ENCODE peak calls at places on chromosome 22, in ten cellular contexts. Z is Calu3; K is central memory CD4-positive, alpha-beta T cell; A is GM12891; J is T-helper 1 cell; M is amniotic stem cell; H is T-helper 9 cell; S is activated naive CD4-positive, alpha-beta T cell treated with Interleukin-2 at 50 U/mL for 16 hours; P is COR-L47; I is psoas muscle. G is an unnamed sample.

GRCh38 chr22:45009881-45010531 is at the start of gene PHF21B:
- DNase-seq in Z (peak), K (no peak), A (no peak), J (no peak), I (peak), H (no peak), P (peak), S (peak), M (no peak), G (no peak)

GRCh38 chr22:19238900-19239299 is 52.6 kb downstream of the CLTCL1 start:
- DNase-seq in K (no peak), S (no peak), J (no peak), P (no peak), M (peak), I (no peak), Z (no peak), A (no peak), H (no peak), G (no peak)

GRCh38 chr22:42472671-42473070 is 40.5 kb upstream of the NFAM1 start:
- DNase-seq in S (no peak), P (no peak), I (no peak), A (no peak), M (no peak), H (no peak), Z (no peak), J (no peak), K (no peak), G (no peak)

GRCh38 chr22:32788884-32789624 is 12.5 kb upstream of the TIMP3 start:
- DNase-seq in I (no peak), K (no peak), J (no peak), H (no peak), P (no peak), A (no peak), Z (peak), S (no peak), M (peak), G (no peak)

GRCh38 chr22:46339956-46340355 is 4.4 kb downstream of the TRMU start:
- DNase-seq in A (no peak), P (no peak), M (no peak), K (no peak), Z (no peak), J (no peak), H (no peak), I (no peak), S (no peak), G (no peak)

GRCh38 chr22:44576311-44577260 is 78.6 kb upstream of the RTL6 start:
- DNase-seq in J (no peak), H (no peak), S (no peak), K (no peak), I (no peak), A (no peak), M (no peak), Z (no peak), P (no peak), G (no peak)

GRCh38 chr22:49480896-49481650 is 346.6 kb downstream of the BRD1 start:
- DNase-seq in P (no peak), H (no peak), J (no peak), K (no peak), I (no peak), Z (no peak), M (no peak), A (no peak), S (no peak), G (no peak)

GRCh38 chr22:49207008-49207775 is 620.5 kb downstream of the BRD1 start:
- DNase-seq in K (no peak), H (no peak), Z (no peak), S (no peak), A (no peak), M (no peak), I (no peak), P (no peak), J (no peak), G (no peak)

GRCh38 chr22:32327066-32327465 is 30.6 kb upstream of the RFPL3 start:
- DNase-seq in K (no peak), J (no peak), Z (peak), P (no peak), A (no peak), I (no peak), S (no peak), M (no peak), H (no peak), G (no peak)

GRCh38 chr22:29308791-29309262 is 2.4 kb downstream of the GAS2L1 start:
- DNase-seq in A (no peak), M (no peak), Z (no peak), S (peak), K (peak), P (no peak), H (no peak), I (no peak), J (no peak), G (no peak)

GRCh38 chr22:18101536-18101935 is 9.1 kb upstream of the TUBA8 start:
- DNase-seq in P (no peak), Z (no peak), K (no peak), I (no peak), S (no peak), H (no peak), M (no peak), J (no peak), A (no peak), G (no peak)

GRCh38 chr22:42688914-42689275 is 31.8 kb downstream of the A4GALT start:
- DNase-seq in A (no peak), Z (peak), H (no peak), K (no peak), I (no peak), M (no peak), P (no peak), S (no peak), J (no peak), G (no peak)

GRCh38 chr22:25494774-25495173 is 69.7 kb upstream of the GRK3 start:
- DNase-seq in H (no peak), M (no peak), K (no peak), S (no peak), I (no peak), Z (no peak), P (no peak), J (no peak), A (peak), G (no peak)

GRCh38 chr22:23501708-23502107 is 78.4 kb downstream of the IGLL1 start:
- DNase-seq in Z (no peak), S (no peak), I (no peak), A (no peak), H (no peak), K (no peak), P (no peak), M (no peak), J (no peak), G (no peak)

GRCh38 chr22:41642711-41643110 is 21.6 kb downstream of the XRCC6 start:
- DNase-seq in M (no peak), J (no peak), H (no peak), Z (no peak), K (no peak), S (no peak), I (no peak), A (no peak), P (no peak), G (no peak)

GRCh38 chr22:29581799-29582198 is 886 bp upstream of the NIPSNAP1 start:
- DNase-seq in Z (peak), I (no peak), S (no peak), A (no peak), P (peak), J (no peak), K (no peak), H (no peak), M (no peak), G (no peak)

GRCh38 chr22:20052309-20053250 is 27.5 kb upstream of the DGCR8 start:
- DNase-seq in Z (no peak), K (no peak), I (no peak), S (no peak), A (no peak), P (no peak), M (no peak), J (no peak), H (no peak), G (no peak)

GRCh38 chr22:45007247-45007945 is 2.4 kb downstream of the PHF21B start:
- DNase-seq in Z (peak), H (no peak), I (peak), A (no peak), K (no peak), P (peak), J (no peak), M (no peak), S (no peak), G (no peak)

GRCh38 chr22:49018601-49019000 is 809.1 kb downstream of the BRD1 start:
- DNase-seq in H (no peak), K (no peak), A (no peak), M (no peak), J (no peak), P (no peak), Z (no peak), I (no peak), S (no peak), G (no peak)

GRCh38 chr22:46596032-46596441 is 24.1 kb upstream of the GRAMD4 start:
- DNase-seq in H (no peak), J (no peak), S (no peak), A (no peak), Z (no peak), M (no peak), P (no peak), K (no peak), I (peak), G (no peak)

GRCh38 chr22:32998373-32998772 is 59.8 kb downstream of the SYN3 start:
- DNase-seq in Z (no peak), K (no peak), H (no peak), A (no peak), S (no peak), M (no peak), I (no peak), P (no peak), J (no peak), G (no peak)

GRCh38 chr22:46052801-46053562 is 76.0 kb upstream of the WNT7B start:
- DNase-seq in J (no peak), H (no peak), P (peak), M (no peak), K (peak), Z (peak), I (peak), S (peak), A (no peak), G (no peak)

GRCh38 chr22:17647996-17648395 is 9.4 kb downstream of the BCL2L13 start:
- DNase-seq in Z (no peak), P (no peak), M (no peak), S (no peak), J (no peak), A (no peak), H (no peak), K (no peak), I (no peak), G (no peak)

GRCh38 chr22:33296941-33297340 is 238.8 kb upstream of the SYN3 start:
- DNase-seq in P (no peak), A (no peak), K (no peak), Z (no peak), J (no peak), M (no peak), I (no peak), S (no peak), H (no peak), G (no peak)

GRCh38 chr22:41600976-41601375 is 11.3 kb upstream of the PMM1 start:
- DNase-seq in K (no peak), A (no peak), S (no peak), M (no peak), I (no peak), Z (no peak), H (no peak), J (no peak), P (no peak), G (no peak)

GRCh38 chr22:24466831-24467249 is 28.3 kb upstream of the UPB1 start:
- DNase-seq in J (no peak), S (no peak), Z (peak), A (no peak), M (no peak), P (no peak), I (no peak), K (no peak), H (no peak), G (no peak)

G was measured in cortex of kidney.